ENCODE peak calls at places on chromosomes 4 and X, in four cellular contexts. One of them, this sample, is unnamed.

GRCh38 chr4:109155682-109156243 is 146.7 kb downstream of the COL25A1 start:
- DNase-seq in H1: no peak
- DNase-seq in SK-N-SH: no peak
- DNase-seq in K562: no peak
- DNase-seq in this sample: no peak

GRCh38 chr4:4269856-4270255 is 20.1 kb downstream of the LYAR start:
- DNase-seq in H1: no peak
- DNase-seq in SK-N-SH: no peak
- DNase-seq in K562: no peak
- DNase-seq in this sample: no peak

GRCh38 chr4:174713821-174714220 is 115.2 kb downstream of the GLRA3 start:
- DNase-seq in H1: no peak
- DNase-seq in SK-N-SH: no peak
- DNase-seq in K562: no peak
- DNase-seq in this sample: no peak

GRCh38 chr4:143700420-143701352 is at the start of gene FREM3:
- DNase-seq in H1: peak; percentile 33
- DNase-seq in SK-N-SH: peak; percentile 19
- DNase-seq in K562: no peak
- DNase-seq in this sample: peak; percentile 51

GRCh38 chr4:183355405-183355804 is 33.2 kb upstream of the CLDN24 start:
- DNase-seq in H1: no peak
- DNase-seq in SK-N-SH: no peak
- DNase-seq in K562: no peak
- DNase-seq in this sample: no peak

GRCh38 chr4:172786039-172786792 is 382.4 kb upstream of the GALNT7 start:
- DNase-seq in H1: no peak
- DNase-seq in SK-N-SH: no peak
- DNase-seq in K562: no peak
- DNase-seq in this sample: no peak

GRCh38 chrX:94830717-94831116 is 1156.7 kb downstream of the FAM133A start:
- DNase-seq in H1: no peak
- DNase-seq in SK-N-SH: no peak
- DNase-seq in K562: no peak
- DNase-seq in this sample: no peak

GRCh38 chrX:9465380-9466114 is 689 bp downstream of the TBL1X start:
- DNase-seq in H1: no peak
- DNase-seq in SK-N-SH: peak; percentile 50
- DNase-seq in K562: peak; percentile 32
- DNase-seq in this sample: peak; percentile 25

GRCh38 chr4:70979445-70980008 is 13.9 kb upstream of the DCK start:
- DNase-seq in H1: no peak
- DNase-seq in SK-N-SH: no peak
- DNase-seq in K562: no peak
- DNase-seq in this sample: no peak

GRCh38 chr4:8205241-8205707 is 6.2 kb downstream of the SH3TC1 start:
- DNase-seq in H1: no peak
- DNase-seq in SK-N-SH: peak; percentile 79
- DNase-seq in K562: no peak
- DNase-seq in this sample: no peak

GRCh38 chr4:127410201-127410600 is 222.6 kb upstream of the INTU start:
- DNase-seq in H1: no peak
- DNase-seq in SK-N-SH: no peak
- DNase-seq in K562: no peak
- DNase-seq in this sample: no peak

GRCh38 chrX:109270580-109271484 is 211.1 kb downstream of the GUCY2F start:
- DNase-seq in H1: no peak
- DNase-seq in SK-N-SH: no peak
- DNase-seq in K562: no peak
- DNase-seq in this sample: no peak

GRCh38 chr4:150078041-150078995 is at the start of gene DCLK2:
- DNase-seq in H1: peak; percentile 3
- DNase-seq in SK-N-SH: peak; percentile 95
- DNase-seq in K562: peak; percentile 22
- DNase-seq in this sample: peak; percentile 57

GRCh38 chr4:168587326-168588125 is 90.7 kb downstream of the PALLD start:
- DNase-seq in H1: no peak
- DNase-seq in SK-N-SH: no peak
- DNase-seq in K562: no peak
- DNase-seq in this sample: no peak

GRCh38 chr4:56506110-56506705 is 617 bp downstream of the ARL9 start:
- DNase-seq in H1: no peak
- DNase-seq in SK-N-SH: peak; percentile 10
- DNase-seq in K562: no peak
- DNase-seq in this sample: peak; percentile 38

GRCh38 chr4:61614256-61614655 is 414.1 kb downstream of the ADGRL3 start:
- DNase-seq in H1: no peak
- DNase-seq in SK-N-SH: no peak
- DNase-seq in K562: no peak
- DNase-seq in this sample: no peak

GRCh38 chr4:58776627-58777026 is 1666.4 kb upstream of the IGFBP7 start:
- DNase-seq in H1: no peak
- DNase-seq in SK-N-SH: no peak
- DNase-seq in K562: no peak
- DNase-seq in this sample: no peak

GRCh38 chrX:2410279-2411020 is 90.3 kb downstream of the DHRSX start:
- DNase-seq in H1: no peak
- DNase-seq in SK-N-SH: no peak
- DNase-seq in K562: no peak
- DNase-seq in this sample: no peak

DNA sequence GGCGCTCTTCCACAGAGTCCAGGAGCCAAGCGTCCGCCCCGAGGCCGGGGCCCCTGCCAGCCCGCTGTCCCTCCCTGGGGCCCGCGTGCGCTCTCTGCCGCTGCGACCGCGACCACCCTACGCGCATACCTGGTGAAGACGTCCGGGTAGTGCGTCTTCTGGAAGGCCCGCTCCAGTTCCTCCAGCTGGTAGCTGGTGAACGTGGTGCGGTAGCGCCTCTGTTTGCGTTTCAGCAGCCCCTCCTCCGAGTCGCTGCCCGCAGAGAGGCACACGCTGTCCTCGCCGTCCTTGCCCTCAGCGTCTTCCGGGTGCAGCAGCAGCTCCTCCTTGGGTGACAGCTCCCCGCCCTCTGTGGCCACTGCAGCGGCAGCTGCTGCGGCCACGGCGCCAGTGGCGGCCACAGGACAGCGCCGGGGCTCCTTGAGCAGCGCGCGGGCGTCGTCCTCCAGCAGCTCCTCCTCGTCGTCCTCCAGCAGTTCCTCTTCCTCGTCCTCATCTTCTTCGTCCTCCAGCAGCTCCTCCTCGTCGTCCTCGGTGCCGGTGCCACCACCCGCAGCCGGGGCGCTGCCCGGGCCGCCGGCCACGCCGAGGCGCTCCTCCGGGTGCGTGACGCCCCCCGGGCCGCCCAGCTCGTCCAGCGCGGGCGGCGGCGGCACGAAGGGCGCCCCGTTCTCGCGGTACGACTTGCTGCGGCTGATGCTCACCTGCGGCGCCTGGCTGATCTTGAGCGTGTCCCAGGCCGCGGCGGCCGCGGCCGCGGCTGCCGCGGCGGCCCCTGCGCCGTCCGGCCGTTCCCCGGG is 2.8 kb downstream of the ARX start:
- DNase-seq in H1: no peak
- DNase-seq in SK-N-SH: peak; percentile 48
- DNase-seq in K562: no peak
- DNase-seq in this sample: peak; percentile 21
- TF ChIP-seq TEAD4 in H1: no peak
- TF ChIP-seq TEAD4 in SK-N-SH: no peak
- TF ChIP-seq TEAD4 in K562: no peak
- TF ChIP-seq TEAD4 in this sample: no peak

GRCh38 chr4:188934320-188934975 is 795.2 kb downstream of the TRIML1 start:
- DNase-seq in H1: no peak
- DNase-seq in SK-N-SH: no peak
- DNase-seq in K562: no peak
- DNase-seq in this sample: no peak
- TF ChIP-seq TEAD4 in H1: no peak
- TF ChIP-seq TEAD4 in SK-N-SH: no peak
- TF ChIP-seq TEAD4 in K562: no peak
- TF ChIP-seq TEAD4 in this sample: no peak

GRCh38 chrX:70190225-70190624 is 12.9 kb downstream of the DGAT2L6 start:
- DNase-seq in H1: no peak
- DNase-seq in SK-N-SH: no peak
- DNase-seq in K562: no peak
- DNase-seq in this sample: no peak
- TF ChIP-seq TEAD4 in H1: no peak
- TF ChIP-seq TEAD4 in SK-N-SH: no peak
- TF ChIP-seq TEAD4 in K562: no peak
- TF ChIP-seq TEAD4 in this sample: no peak

GRCh38 chrX:44829836-44830235 is 14.0 kb upstream of the DUSP21 start:
- DNase-seq in H1: no peak
- DNase-seq in SK-N-SH: no peak
- DNase-seq in K562: no peak
- DNase-seq in this sample: no peak

GRCh38 chrX:44828008-44828605 is 15.7 kb upstream of the DUSP21 start:
- DNase-seq in H1: no peak
- DNase-seq in SK-N-SH: no peak
- DNase-seq in K562: no peak
- DNase-seq in this sample: no peak
- TF ChIP-seq TEAD4 in H1: no peak
- TF ChIP-seq TEAD4 in SK-N-SH: peak; percentile 20
- TF ChIP-seq TEAD4 in K562: no peak
- TF ChIP-seq TEAD4 in this sample: no peak

DNA sequence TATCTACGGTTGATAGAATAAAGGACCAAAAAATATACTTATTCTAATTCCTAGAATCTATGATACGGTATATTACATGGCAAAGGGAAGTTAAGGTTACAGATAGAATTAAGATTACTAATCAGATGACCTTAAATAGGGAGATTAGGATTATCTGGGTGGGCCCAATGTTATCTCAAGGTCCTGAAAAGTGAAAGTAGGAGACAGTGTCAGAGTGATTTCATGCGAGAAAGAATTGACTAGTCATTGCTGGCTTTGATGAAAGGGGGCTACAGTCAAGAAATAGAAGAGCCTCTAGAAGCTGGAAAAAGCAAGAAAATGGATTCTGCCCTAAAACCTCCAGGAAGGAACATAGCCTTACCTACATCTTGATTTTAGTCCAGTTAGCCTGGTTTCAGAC is 176.9 kb upstream of the PPP1R2C start:
- DNase-seq in H1: no peak
- DNase-seq in SK-N-SH: no peak
- DNase-seq in K562: no peak
- DNase-seq in this sample: no peak
- TF ChIP-seq TEAD4 in H1: no peak
- TF ChIP-seq TEAD4 in SK-N-SH: no peak
- TF ChIP-seq TEAD4 in K562: no peak
- TF ChIP-seq TEAD4 in this sample: no peak

DNA sequence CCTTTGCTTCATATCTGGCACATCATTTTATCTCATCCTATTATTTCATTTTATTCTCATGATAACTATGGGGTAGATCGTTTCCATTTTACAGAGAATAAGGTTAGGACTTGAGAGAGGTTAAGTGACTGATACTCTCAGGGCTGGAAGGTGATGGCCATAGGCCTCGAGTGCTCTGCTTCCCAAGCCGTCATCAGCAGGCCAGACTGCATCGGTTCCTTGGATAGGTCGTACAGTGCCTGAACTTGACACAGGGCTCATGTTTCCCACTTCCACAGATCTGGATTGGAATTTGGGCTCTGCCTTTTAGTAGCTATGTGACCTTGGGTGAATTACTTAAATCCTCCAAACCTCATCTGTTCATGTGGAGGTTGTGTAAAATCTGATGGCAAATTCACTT is 81.4 kb downstream of the TMEM131L start:
- DNase-seq in H1: no peak
- DNase-seq in SK-N-SH: no peak
- DNase-seq in K562: no peak
- DNase-seq in this sample: no peak
- TF ChIP-seq TEAD4 in H1: no peak
- TF ChIP-seq TEAD4 in SK-N-SH: no peak
- TF ChIP-seq TEAD4 in K562: no peak
- TF ChIP-seq TEAD4 in this sample: no peak

DNA sequence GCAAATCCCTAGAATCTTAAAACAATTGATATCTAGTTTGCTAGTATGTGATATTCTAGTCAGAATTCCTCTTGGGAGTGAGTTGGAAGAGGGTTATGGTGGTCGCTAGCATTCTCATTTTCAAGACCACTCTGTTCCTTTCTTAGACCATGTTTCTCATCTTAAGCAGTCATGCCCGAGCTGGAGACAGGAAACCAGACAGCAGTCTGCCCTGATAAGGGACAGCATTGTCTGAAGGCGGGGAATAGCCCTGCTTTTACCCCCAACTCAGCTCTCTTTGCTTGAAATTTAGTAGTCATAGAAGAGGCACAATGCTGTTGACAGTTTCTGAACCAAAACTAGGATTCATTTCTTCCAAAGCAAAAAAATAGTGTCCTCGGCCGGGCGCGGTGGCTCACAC is 5.2 kb downstream of the KLF3 start:
- DNase-seq in H1: no peak
- DNase-seq in SK-N-SH: no peak
- DNase-seq in K562: peak; percentile 65
- DNase-seq in this sample: no peak
- TF ChIP-seq TEAD4 in H1: no peak
- TF ChIP-seq TEAD4 in SK-N-SH: no peak
- TF ChIP-seq TEAD4 in K562: no peak
- TF ChIP-seq TEAD4 in this sample: no peak

GRCh38 chrX:151973851-151974335 is 583 bp downstream of the GABRE start:
- DNase-seq in H1: no peak
- DNase-seq in SK-N-SH: peak; percentile 19
- DNase-seq in K562: peak; percentile 38
- DNase-seq in this sample: peak; percentile 15
- TF ChIP-seq TEAD4 in H1: no peak
- TF ChIP-seq TEAD4 in SK-N-SH: no peak
- TF ChIP-seq TEAD4 in K562: no peak
- TF ChIP-seq TEAD4 in this sample: no peak

GRCh38 chrX:150487369-150488094 is 80.9 kb upstream of the MTM1 start:
- DNase-seq in H1: no peak
- DNase-seq in SK-N-SH: no peak
- DNase-seq in K562: no peak
- DNase-seq in this sample: no peak
- TF ChIP-seq TEAD4 in H1: no peak
- TF ChIP-seq TEAD4 in SK-N-SH: no peak
- TF ChIP-seq TEAD4 in K562: no peak
- TF ChIP-seq TEAD4 in this sample: no peak

This sample was measured in WTC11.